ENCODE peak calls at places on chromosomes 5 and 9, in six cellular contexts. F, E, W, D, T and Q are unnamed samples.
A peak's percentile ranks its signal among the peaks of the same experiment; 100 is the strongest.

GRCh38 chr9:114484854-114485443 is 20.3 kb downstream of the WHRN start:
- DNase-seq in W (peak; percentile 72), T (no peak), E (no peak), D (peak; percentile 87), F (peak; percentile 51), Q (no peak)

GRCh38 chr5:36648426-36648825 is 42.0 kb downstream of the SLC1A3 start:
- DNase-seq in F (no peak), T (no peak), D (no peak), W (no peak), E (no peak), Q (no peak)

GRCh38 chr5:50751064-50751657 is 84.7 kb downstream of the PARP8 start:
- DNase-seq in D (peak; percentile 55), F (peak; percentile 57), W (peak; percentile 53), E (no peak), T (no peak), Q (no peak)

GRCh38 chr5:154517781-154518437 is 39.9 kb upstream of the HAND1 start:
- DNase-seq in D (no peak), E (no peak), W (no peak), T (no peak), F (no peak), Q (no peak)

GRCh38 chr5:83559141-83559785 is 87.7 kb downstream of the VCAN start:
- DNase-seq in W (no peak), E (no peak), D (no peak), F (no peak), T (no peak), Q (no peak)

GRCh38 chr5:77630246-77631165 is 8.0 kb downstream of the OTP start:
- DNase-seq in W (peak; percentile 75), F (no peak), E (no peak), D (no peak), T (no peak), Q (no peak)

GRCh38 chr5:55633574-55634203 is 78.4 kb downstream of the SLC38A9 start:
- DNase-seq in D (peak; percentile 55), F (peak; percentile 64), T (peak; percentile 47), E (no peak), W (peak; percentile 8), Q (no peak)

GRCh38 chr5:139749242-139749641 is 46.4 kb upstream of the PSD2 start:
- DNase-seq in E (no peak), F (peak; percentile 48), W (peak; percentile 34), D (no peak), T (no peak), Q (no peak)

GRCh38 chr5:72067682-72068470 is 39.4 kb upstream of the MAP1B start:
- DNase-seq in F (peak; percentile 88), D (peak; percentile 85), T (no peak), W (no peak), E (no peak), Q (no peak)

GRCh38 chr5:37771731-37772130 is 68.1 kb downstream of the GDNF start:
- DNase-seq in W (no peak), F (peak; percentile 98), E (no peak), T (no peak), D (peak; percentile 98), Q (no peak)

GRCh38 chr5:178381921-178382688 is 149.5 kb upstream of the PHYKPL start:
- DNase-seq in F (no peak), D (no peak), W (no peak), E (no peak), T (no peak), Q (no peak)

GRCh38 chr5:136780518-136780917 is 415.2 kb upstream of the TRPC7 start:
- DNase-seq in D (no peak), W (no peak), E (no peak), F (no peak), T (no peak), Q (no peak)

GRCh38 chr9:3398232-3398648 is 127.6 kb downstream of the RFX3 start:
- DNase-seq in T (no peak), D (no peak), E (no peak), W (peak; percentile 25), F (no peak), Q (no peak)

GRCh38 chr9:21812945-21813568 is 10.6 kb downstream of the MTAP start:
- DNase-seq in T (peak; percentile 32), W (peak; percentile 72), F (peak; percentile 76), E (no peak), D (peak; percentile 74), Q (peak; percentile 49)

GRCh38 chr9:82021198-82021597 is 32.6 kb downstream of the SPATA31D1 start:
- DNase-seq in F (peak; percentile 96), W (no peak), D (peak; percentile 98), E (no peak), T (peak; percentile 60), Q (no peak)

GRCh38 chr5:143733635-143734341 is 78.2 kb upstream of the HMHB1 start:
- DNase-seq in T (no peak), D (peak; percentile 73), W (no peak), E (no peak), F (peak; percentile 28), Q (no peak)

GRCh38 chr5:149062371-149063016 is 368 bp downstream of the SH3TC2 start:
- DNase-seq in E (no peak), W (no peak), T (no peak), F (peak; percentile 87), D (peak; percentile 88), Q (no peak)

GRCh38 chr9:33868430-33869000 is 51.6 kb downstream of the UBE2R2 start:
- DNase-seq in F (peak; percentile 82), E (no peak), D (peak; percentile 66), T (no peak), W (no peak), Q (no peak)

GRCh38 chr5:10518352-10518751 is 45.5 kb upstream of the ANKRD33B start:
- DNase-seq in E (no peak), T (no peak), W (no peak), D (peak; percentile 55), F (peak; percentile 67), Q (no peak)

GRCh38 chr5:157690690-157691433 is 19.5 kb downstream of the C5orf52 start:
- DNase-seq in E (no peak), D (no peak), W (no peak), T (no peak), F (no peak), Q (no peak)

GRCh38 chr9:17004500-17004899 is 130.3 kb upstream of the CNTLN start:
- DNase-seq in D (peak; percentile 49), E (no peak), T (no peak), F (peak; percentile 27), W (no peak), Q (no peak)

GRCh38 chr9:126618200-126618589 is 4.5 kb downstream of the LMX1B start:
- DNase-seq in W (no peak), F (no peak), E (no peak), D (no peak), T (no peak), Q (no peak)

GRCh38 chr9:35728041-35728971 is 3.7 kb downstream of the TLN1 start:
- DNase-seq in T (peak; percentile 79), D (peak; percentile 90), E (no peak), W (peak; percentile 85), F (peak; percentile 87), Q (no peak)

GRCh38 chr9:124767830-124768229 is 3.3 kb downstream of the NR6A1 start:
- DNase-seq in D (no peak), E (no peak), T (no peak), F (no peak), W (no peak), Q (no peak)

GRCh38 chr5:117326997-117327396 is 752.4 kb upstream of the SEMA6A start:
- DNase-seq in F (no peak), E (no peak), T (no peak), W (no peak), D (no peak), Q (no peak)

GRCh38 chr9:137665697-137666504 is 47.1 kb downstream of the EHMT1 start:
- DNase-seq in D (no peak), E (no peak), T (no peak), W (no peak), F (peak; percentile 41), Q (no peak)

GRCh38 chr5:36393656-36394438 is 92.1 kb upstream of the RANBP3L start:
- DNase-seq in D (no peak), F (no peak), W (no peak), E (no peak), T (no peak), Q (no peak)

GRCh38 chr9:11722957-11723356 is 970.2 kb upstream of the TYRP1 start:
- DNase-seq in E (no peak), F (no peak), W (no peak), D (no peak), T (no peak), Q (no peak)

GRCh38 chr9:91786132-91786896 is 163.7 kb downstream of the ROR2 start:
- DNase-seq in T (no peak), W (no peak), E (no peak), D (no peak), F (no peak), Q (peak; percentile 6)

GRCh38 chr5:39505751-39506150 is 81.0 kb upstream of the DAB2 start:
- DNase-seq in E (no peak), T (no peak), W (no peak), D (no peak), F (no peak), Q (no peak)

GRCh38 chr5:151721087-151721646 is 34.5 kb upstream of the SPARC start:
- DNase-seq in T (no peak), F (no peak), W (peak; percentile 25), E (no peak), D (peak; percentile 53), Q (no peak)

GRCh38 chr9:122329592-122329991 is 41.2 kb upstream of the PTGS1 start:
- DNase-seq in D (no peak), F (no peak), W (no peak), E (no peak), T (no peak), Q (no peak)
- TF ChIP-seq CTCF in D (no peak), F (no peak), W (no peak), E (no peak), T (no peak), Q (no peak)

DNA sequence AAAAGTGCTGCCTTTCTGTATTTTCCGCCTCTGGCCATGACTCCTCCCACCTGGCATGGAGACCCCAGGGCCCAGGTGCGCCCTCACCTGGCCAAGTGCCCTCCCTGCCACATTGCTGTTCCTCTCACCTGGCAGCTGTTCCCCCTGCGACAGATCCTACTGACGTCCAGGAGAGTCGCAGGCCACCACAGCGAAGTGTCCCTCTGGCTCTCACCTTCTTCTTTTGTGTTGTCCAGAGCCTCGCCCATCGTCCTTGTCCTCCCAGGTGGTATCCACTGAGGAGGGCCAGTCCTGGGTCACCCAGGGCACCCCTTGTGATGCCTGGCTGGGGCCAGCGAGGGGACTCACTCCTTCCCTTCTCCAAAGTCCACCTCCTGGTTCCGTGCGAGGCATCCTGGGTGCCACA is 2.6 kb downstream of the NKD2 start:
- DNase-seq in E (peak; percentile 23), F (no peak), T (no peak), W (peak; percentile 79), D (no peak), Q (no peak)
- TF ChIP-seq CTCF in E (no peak), F (peak; percentile 37), T (no peak), W (peak; percentile 60), D (no peak), Q (no peak)

GRCh38 chr9:110340306-110340705 is 2.6 kb upstream of the TXNDC8 start:
- DNase-seq in E (no peak), F (no peak), W (no peak), T (no peak), D (no peak), Q (no peak)
- TF ChIP-seq CTCF in E (no peak), F (peak; percentile 55), W (no peak), T (no peak), D (peak; percentile 42), Q (no peak)

GRCh38 chr9:115883467-115884329 is 269.9 kb upstream of the PAPPA start:
- DNase-seq in F (peak; percentile 40), D (peak; percentile 60), W (no peak), T (peak; percentile 21), E (no peak), Q (no peak)
- TF ChIP-seq CTCF in F (peak; percentile 66), D (peak; percentile 66), W (no peak), T (peak; percentile 14), E (peak; percentile 28), Q (no peak)